ENCODE peak calls at places on chromosome 17, in six cellular contexts. L is K562, W is RWPE1, U is IMR-90, X is cardiac fibroblast, Y is vagina. S is an unnamed sample.

GRCh38 chr17:77842148-77842905 is 116.2 kb upstream of the TNRC6C start:
- DNase-seq in X (peak), W (peak), Y (no peak), U (peak), L (no peak), S (no peak)

GRCh38 chr17:47305302-47305923 is 18.3 kb upstream of the EFCAB13 start:
- DNase-seq in U (peak), L (no peak), X (peak), Y (no peak), W (peak), S (no peak)

GRCh38 chr17:82377924-82378740 is 6.6 kb downstream of the UTS2R start:
- DNase-seq in Y (no peak), U (no peak), L (no peak), X (no peak), W (no peak), S (no peak)

GRCh38 chr17:50693041-50693682 is 14.6 kb downstream of the ANKRD40 start:
- DNase-seq in U (peak), X (no peak), W (no peak), Y (no peak), L (no peak), S (no peak)

GRCh38 chr17:77959926-77960521 is 1.5 kb downstream of the TNRC6C start:
- DNase-seq in X (peak), Y (no peak), W (peak), U (peak), L (no peak), S (no peak)

GRCh38 chr17:29757788-29758187 is 135.1 kb upstream of the CORO6 start:
- DNase-seq in U (no peak), L (no peak), Y (no peak), W (no peak), X (no peak), S (no peak)

GRCh38 chr17:47733047-47733413 is at the start of gene TBX21:
- DNase-seq in L (peak), U (no peak), Y (no peak), X (peak), W (peak), S (peak)

GRCh38 chr17:43444223-43445008 is 39.4 kb upstream of the DHX8 start:
- DNase-seq in X (no peak), L (no peak), U (peak), Y (no peak), W (peak), S (no peak)

GRCh38 chr17:20094777-20095176 is 85.6 kb downstream of the SPECC1 start:
- DNase-seq in Y (no peak), U (no peak), X (no peak), L (no peak), W (no peak), S (no peak)

GRCh38 chr17:47694018-47694817 is at the start of gene TBKBP1:
- DNase-seq in Y (no peak), L (peak), U (peak), X (peak), W (no peak), S (peak)

GRCh38 chr17:30920282-30920681 is 1.5 kb upstream of the ADAP2 start:
- DNase-seq in X (peak), W (no peak), Y (no peak), U (peak), L (no peak), S (no peak)

GRCh38 chr17:8857919-8858318 is 9.6 kb downstream of the PIK3R6 start:
- DNase-seq in U (peak), X (peak), W (peak), Y (no peak), L (no peak), S (no peak)

GRCh38 chr17:77909816-77910215 is 48.7 kb upstream of the TNRC6C start:
- DNase-seq in U (no peak), Y (no peak), L (no peak), W (no peak), X (no peak), S (no peak)

GRCh38 chr17:65013613-65014391 is 42.7 kb downstream of the GNA13 start:
- DNase-seq in W (peak), X (peak), L (no peak), Y (no peak), U (peak), S (no peak)

GRCh38 chr17:4512156-4513112 is 13.8 kb downstream of the SPNS2 start:
- DNase-seq in X (no peak), U (no peak), L (no peak), Y (no peak), W (no peak), S (no peak)

GRCh38 chr17:72631568-72631967 is 460.9 kb downstream of the SLC39A11 start:
- DNase-seq in U (no peak), Y (no peak), W (no peak), X (no peak), L (no peak), S (no peak)

GRCh38 chr17:4997302-4998026 is at the start of the genes INCA1 and KIF1C:
- DNase-seq in X (peak), U (peak), L (peak), Y (no peak), W (peak), S (peak)

GRCh38 chr17:18039535-18040286 is 503 bp downstream of the GID4 start:
- DNase-seq in Y (no peak), L (no peak), W (peak), X (no peak), U (no peak), S (peak)

GRCh38 chr17:48313096-48313495 is 116.9 kb downstream of the SKAP1 start:
- DNase-seq in Y (no peak), W (no peak), X (no peak), U (no peak), L (no peak), S (no peak)

GRCh38 chr17:56325561-56325960 is 172.3 kb downstream of the ANKFN1 start:
- DNase-seq in L (no peak), W (no peak), X (no peak), U (no peak), Y (no peak), S (no peak)

GRCh38 chr17:38970804-38971203 is 3.6 kb upstream of the FBXO47 start:
- DNase-seq in Y (no peak), U (no peak), L (no peak), X (no peak), W (no peak), S (no peak)

GRCh38 chr17:72118588-72119279 is 2.1 kb upstream of the SOX9 start:
- DNase-seq in W (peak), X (peak), L (peak), U (peak), Y (no peak), S (peak)

GRCh38 chr17:76793775-76794174 is 55.9 kb downstream of the MFSD11 start:
- DNase-seq in L (peak), X (peak), Y (no peak), U (peak), W (no peak), S (peak)
- TF ChIP-seq CTCF in L (peak), X (peak), Y (no peak), U (peak), W (no peak), S (no peak)

DNA sequence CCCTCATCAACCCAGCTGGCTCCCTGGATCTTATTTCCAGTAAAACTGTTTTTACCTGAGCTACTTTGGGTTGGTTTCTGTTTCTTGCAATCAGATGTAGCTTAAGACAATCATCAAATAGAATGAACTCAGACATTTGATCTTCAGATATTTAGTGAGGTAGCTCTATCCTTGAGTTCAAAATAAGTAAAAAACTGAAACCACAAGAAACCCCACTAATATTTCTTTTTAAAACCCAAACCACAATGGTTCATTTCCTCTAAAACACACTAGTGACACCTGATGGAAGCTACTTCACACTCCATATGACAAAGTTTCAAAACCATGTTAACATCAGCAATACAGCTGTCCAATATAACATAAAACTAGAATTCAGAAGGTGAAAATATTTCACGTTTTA is 37.8 kb downstream of the CACNG1 start:
- DNase-seq in L (no peak), X (no peak), W (no peak), Y (no peak), U (no peak), S (no peak)
- TF ChIP-seq CTCF in L (no peak), X (no peak), W (no peak), Y (no peak), U (no peak), S (no peak)

GRCh38 chr17:68973098-68973929 is 18.1 kb upstream of the ABCA8 start:
- DNase-seq in W (no peak), L (no peak), U (no peak), X (no peak), Y (no peak), S (no peak)

GRCh38 chr17:68972119-68972704 is 17.0 kb upstream of the ABCA8 start:
- DNase-seq in L (no peak), X (peak), W (peak), Y (no peak), U (peak), S (peak)
- TF ChIP-seq CTCF in L (peak), X (peak), W (peak), Y (peak), U (peak), S (peak)

DNA sequence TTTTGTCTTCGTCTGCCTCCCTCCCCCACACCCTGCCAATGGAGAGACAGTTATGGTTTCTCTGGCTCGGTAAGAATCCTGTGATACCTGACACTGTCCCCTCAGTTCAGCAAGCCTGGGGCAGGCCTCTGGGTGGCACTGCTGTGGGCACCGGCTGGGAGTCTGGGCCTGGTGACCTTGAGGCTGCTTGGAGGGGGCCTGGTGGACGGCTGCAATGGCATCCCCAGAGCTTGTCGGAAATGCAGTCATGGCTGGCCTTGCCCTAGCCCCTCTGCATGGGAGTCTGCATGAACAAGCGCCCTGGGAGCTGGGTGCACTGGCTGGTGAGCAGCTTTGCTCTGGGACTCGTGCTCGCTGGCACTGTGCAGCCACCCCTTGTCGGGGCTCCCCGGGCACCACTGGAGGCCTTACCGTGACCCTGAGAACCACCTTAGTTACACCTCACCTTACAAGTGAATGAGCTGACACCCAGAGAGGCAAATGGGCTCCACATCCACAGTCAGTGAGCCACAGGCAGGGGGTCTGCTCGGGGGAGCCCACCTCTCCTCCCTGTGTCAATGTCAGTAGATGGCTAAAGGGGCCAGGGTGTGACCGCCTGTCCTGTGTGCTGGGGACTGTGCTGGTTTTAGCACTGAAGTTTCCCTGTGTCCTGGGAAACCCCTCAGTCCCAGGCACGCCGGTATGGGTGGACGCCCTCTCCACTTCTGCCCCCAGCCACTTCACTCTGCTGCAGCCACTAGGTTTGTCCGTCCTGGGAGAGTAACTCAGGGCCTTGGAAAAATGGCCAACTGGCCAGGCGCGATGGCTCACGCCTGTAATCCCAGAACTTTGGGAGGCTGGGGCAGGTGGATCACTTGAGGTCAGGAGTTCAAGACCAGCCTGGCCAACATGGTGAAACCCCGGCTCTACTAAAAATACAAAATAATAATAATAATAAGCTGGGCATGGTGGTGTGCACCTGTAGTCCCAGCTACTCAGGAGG is 1.4 kb downstream of the LGALS3BP start:
- DNase-seq in X (no peak), Y (no peak), L (no peak), U (no peak), W (no peak), S (no peak)
- TF ChIP-seq CTCF in X (no peak), Y (no peak), L (no peak), U (no peak), W (no peak), S (no peak)

DNA sequence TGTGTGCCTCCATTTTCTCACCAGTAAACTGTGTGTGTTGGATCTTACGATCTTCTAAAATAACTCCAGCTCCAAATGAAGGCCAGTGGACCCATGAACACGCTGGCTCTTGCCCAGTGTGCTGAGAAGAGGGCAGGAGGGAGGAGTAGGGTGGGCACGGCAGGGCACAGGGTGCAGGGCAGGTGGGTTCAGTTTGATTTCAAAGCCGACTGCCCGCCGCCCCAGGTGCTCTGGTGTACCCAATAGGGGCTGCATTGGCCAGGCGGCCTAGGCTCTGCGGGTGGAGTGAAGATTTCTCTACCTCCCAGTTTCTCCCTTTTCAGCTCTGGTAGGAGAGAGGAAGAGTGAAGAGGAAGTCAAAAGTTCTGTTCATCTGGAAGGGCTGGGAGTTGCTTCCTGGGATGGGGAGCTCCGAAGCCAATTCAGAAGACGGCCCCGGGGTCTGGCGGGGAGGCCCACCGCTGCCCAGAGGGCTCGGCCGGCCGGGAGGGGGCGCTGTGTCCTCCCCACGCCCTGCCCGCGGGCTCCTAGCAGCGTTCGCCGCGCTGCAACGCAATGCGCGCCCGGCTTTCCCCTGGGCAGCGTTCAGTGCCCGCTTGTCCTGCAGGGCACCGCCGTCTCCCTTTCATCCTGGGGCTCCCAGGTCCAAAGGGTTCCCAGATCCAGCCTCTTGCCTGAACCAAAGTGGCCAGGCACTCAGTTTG is 1.1 kb upstream of the CRHR1 start:
- DNase-seq in Y (no peak), U (no peak), L (peak), W (no peak), X (no peak), S (peak)
- TF ChIP-seq CTCF in Y (peak), U (peak), L (peak), W (peak), X (no peak), S (peak)